ENCODE peak calls at places on chromosomes 11 and 22, in five cellular contexts. J is neuronal stem cell; O is psoas muscle; W is heart right ventricle; C is CD8-positive, alpha-beta T cell. G is an unnamed sample.

GRCh38 chr22:39134366-39135091 is 18.0 kb downstream of the CBX7 start:
- DNase-seq in J (no peak), O (peak; percentile 45), W (no peak), C (no peak), G (no peak)

GRCh38 chr11:6734616-6735015 is 37.2 kb downstream of the OR2AG2 start:
- DNase-seq in J (no peak), O (no peak), W (no peak), C (no peak), G (no peak)

GRCh38 chr11:128359515-128359914 is 227.8 kb downstream of the ETS1 start:
- DNase-seq in J (no peak), O (no peak), W (no peak), C (no peak), G (no peak)

GRCh38 chr11:43399983-43400630 is 41.4 kb downstream of the TTC17 start:
- DNase-seq in J (no peak), O (no peak), W (no peak), C (no peak), G (no peak)

GRCh38 chr11:130672911-130673310 is 224.5 kb downstream of the ADAMTS15 start:
- DNase-seq in J (no peak), O (no peak), W (no peak), C (no peak), G (no peak)

GRCh38 chr11:36060926-36061325 is 117.1 kb downstream of the LDLRAD3 start:
- DNase-seq in J (no peak), O (no peak), W (no peak), C (no peak), G (no peak)

GRCh38 chr11:120532511-120533196 is 21.1 kb downstream of the GRIK4 start:
- DNase-seq in J (no peak), O (no peak), W (no peak), C (no peak), G (no peak)

GRCh38 chr11:114348200-114349191 is 51.8 kb downstream of the C11orf71 start:
- DNase-seq in J (peak; percentile 35), O (no peak), W (peak; percentile 64), C (peak; percentile 31), G (no peak)

GRCh38 chr11:63866211-63866610 is 27.3 kb downstream of the MARK2 start:
- DNase-seq in J (no peak), O (peak; percentile 62), W (no peak), C (peak; percentile 77), G (peak; percentile 32)

GRCh38 chr11:124315052-124315451 is 1.3 kb upstream of the OR8D1 start:
- DNase-seq in J (no peak), O (no peak), W (no peak), C (no peak), G (no peak)

GRCh38 chr11:74783241-74783871 is 34.7 kb downstream of the RNF169 start:
- DNase-seq in J (no peak), O (no peak), W (peak; percentile 10), C (no peak), G (no peak)

GRCh38 chr11:44016129-44016528 is 31.7 kb upstream of the ACCSL start:
- DNase-seq in J (no peak), O (peak; percentile 78), W (peak; percentile 78), C (no peak), G (peak; percentile 71)

GRCh38 chr11:69995697-69996096 is 82.4 kb upstream of the ANO1 start:
- DNase-seq in J (no peak), O (no peak), W (no peak), C (no peak), G (no peak)

GRCh38 chr11:2186669-2187266 is 15.2 kb upstream of the TH start:
- DNase-seq in J (peak; percentile 54), O (no peak), W (no peak), C (peak; percentile 52), G (no peak)

GRCh38 chr11:7251836-7252682 is at the start of gene SYT9:
- DNase-seq in J (peak; percentile 78), O (peak; percentile 63), W (peak; percentile 11), C (no peak), G (no peak)

GRCh38 chr11:80167766-80168165 is 726.9 kb upstream of the TENM4 start:
- DNase-seq in J (peak; percentile 12), O (no peak), W (no peak), C (no peak), G (no peak)

GRCh38 chr11:128324531-128325141 is 262.7 kb downstream of the ETS1 start:
- DNase-seq in J (no peak), O (no peak), W (no peak), C (peak; percentile 77), G (no peak)

GRCh38 chr22:32788884-32789624 is 12.5 kb upstream of the TIMP3 start:
- DNase-seq in J (no peak), O (no peak), W (no peak), C (no peak), G (no peak)

GRCh38 chr11:91263698-91264097 is 960.9 kb upstream of the FAT3 start:
- DNase-seq in J (no peak), O (no peak), W (no peak), C (no peak), G (no peak)

GRCh38 chr11:60261014-60261413 is 18.1 kb upstream of the MS4A4E start:
- DNase-seq in J (no peak), O (no peak), W (no peak), C (no peak), G (no peak)

GRCh38 chr22:31829505-31829904 is 75.7 kb downstream of the DEPDC5 start:
- DNase-seq in J (no peak), O (no peak), W (no peak), C (no peak), G (no peak)

GRCh38 chr11:69912911-69913451 is 93.8 kb upstream of the FGF3 start:
- DNase-seq in J (no peak), O (peak; percentile 32), W (no peak), C (no peak), G (no peak)

GRCh38 chr22:50305658-50306566 is 1.5 kb downstream of the PLXNB2 start:
- DNase-seq in J (no peak), O (peak; percentile 87), W (peak; percentile 88), C (no peak), G (peak; percentile 84)

GRCh38 chr11:116578971-116579687 is 193.7 kb downstream of the BUD13 start:
- DNase-seq in J (peak; percentile 12), O (no peak), W (peak; percentile 52), C (no peak), G (peak; percentile 47)

GRCh38 chr11:12061851-12062560 is 48.4 kb upstream of the MICAL2 start:
- DNase-seq in J (no peak), O (no peak), W (no peak), C (no peak), G (no peak)

GRCh38 chr22:48845356-48845936 is 982.2 kb downstream of the BRD1 start:
- DNase-seq in J (no peak), O (no peak), W (no peak), C (no peak), G (no peak)

GRCh38 chr11:87224486-87224885 is 186.8 kb downstream of the TMEM135 start:
- DNase-seq in J (no peak), O (no peak), W (no peak), C (no peak), G (no peak)

GRCh38 chr22:37563153-37564081 is 3.1 kb downstream of the CDC42EP1 start:
- DNase-seq in J (no peak), O (peak; percentile 81), W (peak; percentile 71), C (no peak), G (peak; percentile 69)

GRCh38 chr22:32123657-32124056 is 35.4 kb downstream of the C22orf42 start:
- DNase-seq in J (no peak), O (no peak), W (no peak), C (no peak), G (no peak)

GRCh38 chr22:25451480-25452114 is 112.9 kb upstream of the GRK3 start:
- DNase-seq in J (no peak), O (no peak), W (no peak), C (no peak), G (no peak)

GRCh38 chr22:25447689-25448434 is 116.6 kb upstream of the GRK3 start:
- DNase-seq in J (peak; percentile 87), O (peak; percentile 96), W (peak; percentile 89), C (peak; percentile 88), G (peak; percentile 86)

GRCh38 chr22:25452116-25452700 is 112.3 kb upstream of the GRK3 start:
- DNase-seq in J (no peak), O (no peak), W (no peak), C (no peak), G (no peak)

GRCh38 chr22:25448435-25449051 is 115.9 kb upstream of the GRK3 start:
- DNase-seq in J (no peak), O (no peak), W (no peak), C (no peak), G (no peak)

GRCh38 chr22:25449781-25450317 is 114.6 kb upstream of the GRK3 start:
- DNase-seq in J (no peak), O (no peak), W (no peak), C (no peak), G (no peak)
- H3K4me3 ChIP-seq in J (no peak overlapping the region), O (peak overlapping the region; percentile 72), W (no peak overlapping the region), C (no peak overlapping the region), G (no peak overlapping the region)

DNA sequence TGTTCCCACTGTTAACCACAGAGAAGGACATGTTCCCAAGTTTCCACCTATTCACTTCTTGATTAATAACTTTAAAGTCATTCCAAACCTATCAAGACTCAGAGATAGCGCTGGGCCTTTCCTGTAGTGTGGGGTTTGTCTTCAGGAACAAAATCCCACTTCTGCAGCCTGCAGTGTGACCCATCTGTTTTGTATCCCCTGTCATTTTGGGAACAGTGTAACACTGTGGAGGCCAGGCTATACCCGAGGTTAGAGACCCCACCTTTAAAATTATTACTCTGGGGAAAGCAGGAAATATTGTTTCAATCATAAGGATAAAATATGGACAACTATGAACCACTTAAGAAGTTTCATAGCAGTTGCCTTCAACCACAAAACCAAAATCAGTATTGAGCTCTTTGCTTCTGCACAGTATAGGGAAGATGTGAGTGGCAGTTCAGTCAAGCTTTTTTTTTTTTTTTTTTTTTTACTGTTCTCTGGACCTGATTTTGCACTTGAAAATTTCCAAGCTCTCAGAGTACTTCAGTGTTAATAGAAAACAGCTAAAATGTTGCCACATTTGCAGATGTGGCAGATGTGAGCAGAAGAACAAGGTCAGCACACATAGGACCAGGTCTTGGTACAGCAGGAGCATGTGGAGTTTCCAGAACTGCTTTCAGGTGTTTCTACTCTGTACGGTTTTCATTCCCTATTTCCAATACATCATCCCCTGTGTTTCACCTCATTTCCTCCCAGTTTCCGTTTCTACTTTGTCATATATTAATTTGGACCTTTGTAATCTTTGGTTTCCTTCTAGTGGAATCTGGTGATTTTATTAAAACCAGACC is 121.5 kb downstream of the MAML2 start:
- DNase-seq in J (no peak), O (no peak), W (no peak), C (no peak), G (no peak)
- H3K27ac ChIP-seq in J (no peak overlapping the region), O (no peak overlapping the region), W (no peak overlapping the region), C (no peak overlapping the region), G (peak overlapping the region; percentile 72)

GRCh38 chr11:67405688-67406339 is 1.9 kb downstream of the TBC1D10C start:
- DNase-seq in J (no peak), O (no peak), W (no peak), C (no peak), G (no peak)
- H3K4me3 ChIP-seq in J (no peak overlapping the region), O (no peak overlapping the region), W (no peak overlapping the region), C (peak overlapping the region; percentile 66), G (no peak overlapping the region)

DNA sequence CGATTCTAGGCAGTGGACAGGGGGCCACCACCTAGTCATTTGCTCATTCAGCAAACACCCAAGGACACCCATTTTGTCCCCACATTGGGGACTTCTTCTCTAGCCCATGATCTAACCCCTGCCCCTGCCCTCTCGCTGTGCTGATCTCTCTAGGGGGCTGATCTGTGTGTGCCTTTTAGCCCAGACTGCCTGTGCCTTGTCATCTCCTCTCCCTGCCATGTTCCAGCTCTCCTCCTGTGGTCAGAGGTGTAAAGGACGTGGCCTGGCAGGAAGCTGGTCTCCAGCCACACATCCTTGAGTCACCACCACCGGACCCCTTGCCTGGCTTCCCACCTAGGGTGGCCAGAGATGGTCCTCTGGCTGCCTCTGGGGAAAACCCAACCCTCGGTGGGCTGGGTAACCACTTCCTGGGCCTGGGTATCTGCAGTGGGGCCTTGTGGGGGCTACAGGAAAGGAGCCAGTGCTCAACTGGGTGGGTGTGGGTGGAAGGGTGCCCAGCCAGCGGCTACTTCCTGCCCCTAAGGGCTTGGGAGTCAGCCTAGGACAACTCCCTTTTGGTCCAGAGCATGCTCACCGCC is 1.3 kb downstream of the CTSW start:
- DNase-seq in J (no peak), O (no peak), W (no peak), C (no peak), G (no peak)
- H3K27ac ChIP-seq in J (no peak overlapping the region), O (no peak overlapping the region), W (no peak overlapping the region), C (peak overlapping the region; percentile 44), G (no peak overlapping the region)

G was measured in left ventricle myocardium inferior.